ENCODE peak calls at places on chromosomes 12 and 14, in ten cellular contexts. X is retinal pigment epithelial cell, Z is DND-41, H is lower leg skin, W is GM12878, I is prostate gland, L is left lung, S is upper lobe of right lung, A is fibroblast of pulmonary artery, C is thoracic aorta. V is an unnamed sample.

GRCh38 chr12:3683670-3684069 is 69.2 kb downstream of the CRACR2A start:
- DNase-seq in Z (no peak), H (no peak), S (no peak), W (no peak), C (no peak), I (no peak), X (no peak), A (peak), L (no peak), V (no peak)

GRCh38 chr12:12534975-12535374 is 27.7 kb downstream of the DUSP16 start:
- DNase-seq in Z (no peak), H (no peak), W (no peak), I (no peak), A (no peak), C (no peak), X (no peak), S (no peak), L (peak), V (no peak)

GRCh38 chr12:78290606-78291345 is 460.1 kb downstream of the NAV3 start:
- DNase-seq in H (no peak), I (no peak), Z (no peak), X (peak), S (no peak), C (no peak), W (no peak), A (peak), L (no peak), V (peak)

GRCh38 chr12:52027085-52027843 is 20.5 kb downstream of the TAMALIN start:
- DNase-seq in Z (no peak), H (no peak), W (no peak), L (no peak), X (no peak), C (no peak), A (no peak), I (no peak), S (no peak), V (no peak)

GRCh38 chr14:60276347-60276746 is 27.3 kb downstream of the PPM1A start:
- DNase-seq in H (no peak), L (no peak), C (no peak), A (peak), Z (no peak), W (no peak), I (no peak), X (no peak), S (no peak), V (no peak)

GRCh38 chr14:32509632-32510187 is 180.6 kb downstream of the AKAP6 start:
- DNase-seq in H (peak), I (peak), C (peak), L (peak), A (peak), X (peak), S (no peak), W (no peak), Z (no peak), V (no peak)

GRCh38 chr12:13220848-13221247 is 24.3 kb downstream of the EMP1 start:
- DNase-seq in A (no peak), L (no peak), Z (no peak), C (no peak), X (peak), I (no peak), H (no peak), S (no peak), W (no peak), V (no peak)

GRCh38 chr14:89418976-89419375 is 1.9 kb upstream of the FOXN3 start:
- DNase-seq in I (no peak), S (peak), X (no peak), A (no peak), C (no peak), Z (no peak), L (no peak), W (no peak), H (no peak), V (no peak)

GRCh38 chr14:58815046-58815701 is 177.4 kb downstream of the DACT1 start:
- DNase-seq in C (no peak), I (no peak), L (no peak), Z (no peak), X (no peak), A (peak), S (no peak), W (no peak), H (no peak), V (no peak)

GRCh38 chr14:59897757-59898383 is 22.1 kb upstream of the LRRC9 start:
- DNase-seq in Z (no peak), L (no peak), A (peak), I (peak), C (no peak), X (no peak), S (no peak), W (no peak), H (no peak), V (no peak)

GRCh38 chr12:123524378-123524777 is 9.1 kb downstream of the RILPL1 start:
- DNase-seq in I (no peak), Z (no peak), A (no peak), H (no peak), W (no peak), L (no peak), S (no peak), C (no peak), X (no peak), V (no peak)

GRCh38 chr12:76678992-76679391 is 84.9 kb upstream of the ZDHHC17 start:
- DNase-seq in S (no peak), I (no peak), X (no peak), Z (no peak), W (no peak), L (no peak), H (no peak), A (no peak), C (no peak), V (no peak)

GRCh38 chr12:79023261-79023660 is 158.7 kb downstream of the SYT1 start:
- DNase-seq in L (no peak), X (no peak), C (no peak), A (peak), W (no peak), H (no peak), Z (no peak), S (no peak), I (no peak), V (no peak)

GRCh38 chr14:84409435-84409834 is 1120.5 kb upstream of the FLRT2 start:
- DNase-seq in A (peak), L (no peak), C (no peak), S (no peak), I (no peak), W (no peak), Z (no peak), H (no peak), X (no peak), V (no peak)

GRCh38 chr12:87025976-87026375 is 769.8 kb upstream of the MGAT4C start:
- DNase-seq in S (no peak), X (no peak), H (no peak), C (no peak), I (no peak), L (no peak), W (no peak), Z (no peak), A (no peak), V (no peak)

GRCh38 chr12:41418586-41418985 is 230.5 kb downstream of the PDZRN4 start:
- DNase-seq in C (no peak), Z (no peak), A (no peak), S (no peak), X (no peak), I (no peak), H (no peak), L (no peak), W (no peak), V (no peak)

GRCh38 chr12:51238037-51238509 is 553 bp upstream of the DAZAP2 start:
- DNase-seq in C (no peak), A (no peak), H (peak), W (no peak), X (no peak), I (peak), Z (no peak), S (no peak), L (no peak), V (no peak)

GRCh38 chr14:39488600-39488999 is 56.4 kb upstream of the FBXO33 start:
- DNase-seq in I (no peak), S (no peak), W (no peak), L (no peak), H (no peak), X (peak), Z (no peak), C (no peak), A (peak), V (no peak)

GRCh38 chr12:47612953-47613352 is 92.9 kb downstream of the RPAP3 start:
- DNase-seq in Z (no peak), X (no peak), A (no peak), L (no peak), S (no peak), W (no peak), I (no peak), C (no peak), H (no peak), V (no peak)

GRCh38 chr12:6866920-6867406 is 368 bp upstream of the TPI1 start:
- DNase-seq in S (no peak), I (no peak), X (no peak), Z (no peak), C (no peak), L (no peak), A (no peak), W (no peak), H (peak), V (no peak)

GRCh38 chr14:69281450-69282169 is 21.7 kb downstream of the GALNT16 start:
- DNase-seq in W (no peak), A (no peak), X (no peak), L (no peak), H (peak), I (no peak), S (no peak), C (no peak), Z (no peak), V (no peak)

GRCh38 chr12:3496964-3497363 is 6.0 kb downstream of the PRMT8 start:
- DNase-seq in S (no peak), A (no peak), L (no peak), H (no peak), Z (no peak), X (no peak), C (no peak), W (no peak), I (no peak), V (no peak)

GRCh38 chr12:70724444-70724843 is 87.2 kb upstream of the PTPRB start:
- DNase-seq in A (peak), H (no peak), X (no peak), L (no peak), W (no peak), Z (no peak), C (no peak), S (no peak), I (no peak), V (no peak)

GRCh38 chr14:52348796-52349195 is 34.7 kb downstream of the PTGER2 start:
- DNase-seq in S (no peak), L (no peak), C (no peak), W (no peak), X (no peak), Z (no peak), H (no peak), A (peak), I (no peak), V (peak)

GRCh38 chr12:104735801-104736200 is 222.3 kb downstream of the SLC41A2 start:
- DNase-seq in A (no peak), L (no peak), Z (no peak), W (no peak), X (no peak), I (no peak), S (no peak), H (no peak), C (no peak), V (no peak)

GRCh38 chr12:62908667-62909066 is 26.3 kb downstream of the PPM1H start:
- DNase-seq in H (no peak), A (no peak), X (no peak), S (no peak), I (no peak), L (no peak), Z (no peak), C (no peak), W (no peak), V (no peak)

GRCh38 chr12:131827961-131828534 is at the start of gene MMP17:
- DNase-seq in S (peak), Z (no peak), A (peak), X (no peak), L (no peak), H (peak), I (no peak), W (no peak), C (no peak), V (no peak)

GRCh38 chr12:130955238-130955816 is 1.6 kb downstream of the ADGRD1 start:
- DNase-seq in I (no peak), A (no peak), H (no peak), Z (no peak), L (no peak), S (no peak), X (no peak), W (no peak), C (no peak), V (no peak)

GRCh38 chr12:107411792-107412535 is 273.6 kb upstream of the PWP1 start:
- DNase-seq in L (no peak), W (no peak), Z (no peak), I (no peak), S (no peak), H (no peak), A (peak), C (no peak), X (no peak), V (no peak)

GRCh38 chr12:115870527-115870926 is 407.0 kb downstream of the MED13L start:
- DNase-seq in W (no peak), C (no peak), L (no peak), X (no peak), Z (no peak), A (no peak), H (no peak), I (no peak), S (no peak), V (no peak)

GRCh38 chr14:97280526-97280925 is 483.3 kb downstream of the VRK1 start:
- DNase-seq in Z (no peak), I (no peak), W (no peak), C (no peak), X (peak), L (no peak), H (no peak), A (no peak), S (no peak), V (peak)

GRCh38 chr14:102491786-102492522 is 17.6 kb downstream of the ANKRD9 start:
- DNase-seq in C (no peak), H (no peak), Z (no peak), I (no peak), L (no peak), W (no peak), A (no peak), S (peak), X (no peak), V (no peak)

DNA sequence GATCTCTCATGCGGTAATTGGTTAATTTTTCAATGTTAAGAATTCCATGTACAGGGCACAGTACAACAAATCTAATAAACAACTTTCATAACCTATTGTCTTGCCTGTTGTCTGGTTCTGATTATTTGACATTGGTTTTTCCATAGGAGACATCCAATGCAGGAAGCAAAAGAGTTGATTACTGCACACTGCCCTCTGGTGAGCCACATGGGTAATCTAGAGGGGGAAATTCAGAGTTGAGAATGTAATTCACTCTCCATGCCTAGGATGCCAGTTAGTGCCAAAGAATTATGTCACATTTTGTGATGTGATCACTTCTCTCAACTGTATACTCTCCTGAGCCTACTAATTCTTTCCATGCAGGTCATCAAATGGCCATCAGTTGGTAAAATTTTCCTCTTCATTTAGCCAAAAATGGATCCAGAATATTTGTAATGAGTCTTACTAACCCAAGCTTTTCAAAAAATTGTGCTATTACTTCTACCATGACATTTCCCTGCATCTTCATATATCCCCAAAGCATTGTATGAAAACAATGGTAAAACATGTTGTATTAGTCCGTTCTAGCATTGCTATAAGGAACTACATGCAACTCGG is 17.7 kb upstream of the CCDC91 start:
- DNase-seq in C (no peak), X (peak), L (no peak), W (no peak), H (no peak), S (no peak), I (no peak), A (peak), Z (peak), V (no peak)
- TF ChIP-seq CTCF in C (peak), X (peak), L (peak), W (peak), H (no peak), S (peak), I (peak), A (peak), Z (peak), V (peak)

GRCh38 chr14:105163040-105163742 is 5.4 kb downstream of the JAG2 start:
- DNase-seq in A (no peak), X (no peak), L (no peak), I (no peak), Z (no peak), H (no peak), C (no peak), W (no peak), S (no peak), V (no peak)
- H3K4me3 ChIP-seq in A (no peak), X (no peak), L (no peak), I (no peak), Z (no peak), H (no peak), C (no peak), W (no peak), S (no peak), V (no peak)

GRCh38 chr12:402127-402456 is 648 bp downstream of the CCDC77 start:
- DNase-seq in X (no peak), H (no peak), S (no peak), C (no peak), L (no peak), W (no peak), A (peak), Z (peak), I (no peak), V (no peak)

GRCh38 chr12:400828-401227 is 616 bp upstream of the CCDC77 start:
- DNase-seq in S (no peak), C (no peak), L (no peak), A (no peak), H (no peak), I (no peak), Z (no peak), X (no peak), W (no peak), V (no peak)

DNA sequence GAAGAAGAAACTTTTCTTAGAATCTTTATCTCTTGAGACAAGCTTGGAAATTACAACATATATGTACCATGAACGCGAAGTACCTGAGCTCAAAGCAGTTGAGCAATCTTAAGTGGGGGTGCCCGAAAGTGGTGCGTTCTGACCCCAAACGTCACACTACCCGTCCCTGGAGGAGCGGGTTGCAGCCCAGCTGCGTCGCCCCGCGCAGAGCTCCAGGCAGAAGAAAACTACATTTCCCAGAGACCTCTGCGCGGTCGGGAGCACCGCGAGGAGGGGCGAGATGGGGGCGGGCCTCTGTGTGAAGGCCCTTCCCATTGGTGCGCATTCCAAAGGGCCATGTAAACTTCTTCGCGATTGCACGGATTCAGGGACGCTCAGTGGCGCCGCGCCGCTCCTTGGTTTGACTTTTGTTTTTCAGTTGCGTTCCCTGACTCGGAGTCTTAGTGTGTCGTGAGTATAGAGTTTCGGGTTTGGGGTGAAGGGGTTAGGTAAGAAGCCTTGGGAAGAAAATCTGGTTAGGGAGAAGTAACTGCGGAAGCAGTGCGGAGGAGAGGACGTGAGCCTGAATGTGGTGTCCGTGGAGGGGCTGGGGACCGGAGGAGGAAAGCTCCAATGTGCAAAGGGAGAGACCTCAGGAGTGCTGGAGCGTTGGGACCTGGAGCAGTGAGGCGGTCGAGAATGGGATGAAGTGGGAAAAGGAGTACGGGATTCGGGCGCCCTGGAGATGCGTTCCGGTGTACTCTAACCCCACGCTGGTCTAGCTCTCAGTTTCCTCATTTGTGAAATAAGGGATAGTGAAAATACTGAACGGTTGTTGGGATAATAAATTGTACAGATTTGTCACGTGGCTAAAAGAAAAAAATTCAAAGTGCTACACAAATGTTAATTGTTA is at the start of gene CCDC77:
- DNase-seq in H (peak), Z (peak), X (peak), L (peak), C (peak), W (peak), I (peak), S (peak), A (peak), V (peak)
- TF ChIP-seq CTCF in H (no peak), Z (peak), X (peak), L (peak), C (no peak), W (peak), I (no peak), S (peak), A (peak), V (no peak)

GRCh38 chr12:95857151-95857550 is 1.6 kb upstream of the SNRPF start:
- DNase-seq in I (no peak), A (no peak), C (no peak), H (no peak), W (no peak), X (no peak), S (no peak), L (no peak), Z (no peak), V (no peak)
- H3K4me3 ChIP-seq in I (no peak), A (no peak), C (no peak), H (no peak), W (no peak), X (no peak), S (no peak), L (no peak), Z (no peak), V (no peak)

V was measured in epithelial cell of proximal tubule.